ENCODE peak calls at places on chromosomes 13 and 19, in four cellular contexts. N, Q, Z and U are unnamed samples.

GRCh38 chr13:44148159-44148929 is 225.3 kb upstream of the SERP2 start:
- DNase-seq in N (no peak), Q (no peak), Z (no peak), U (no peak)

GRCh38 chr19:29384676-29385075 is 141.1 kb upstream of the VSTM2B start:
- DNase-seq in N (no peak), Q (no peak), Z (no peak), U (no peak)

GRCh38 chr13:20136781-20137703 is 23.8 kb downstream of the GJA3 start:
- DNase-seq in N (peak; percentile 17), Q (no peak), Z (peak; percentile 37), U (no peak)

GRCh38 chr19:35734273-35734672 is 8.0 kb downstream of the IGFLR1 start:
- DNase-seq in N (no peak), Q (no peak), Z (no peak), U (no peak)

GRCh38 chr13:99442273-99442895 is 58.9 kb upstream of the TM9SF2 start:
- DNase-seq in N (peak; percentile 41), Q (peak; percentile 41), Z (peak; percentile 35), U (peak; percentile 39)

GRCh38 chr19:35346193-35347052 is 1.3 kb upstream of the FFAR1 start:
- DNase-seq in N (no peak), Q (no peak), Z (peak; percentile 16), U (no peak)

GRCh38 chr13:67408823-67409222 is 178.7 kb upstream of the PCDH9 start:
- DNase-seq in N (no peak), Q (no peak), Z (peak; percentile 15), U (no peak)

GRCh38 chr19:17488593-17489391 is 18.5 kb downstream of the SLC27A1 start:
- DNase-seq in N (peak; percentile 95), Q (no peak), Z (peak; percentile 88), U (peak; percentile 83)

GRCh38 chr19:53102186-53102585 is 1.0 kb downstream of the ZNF160 start:
- DNase-seq in N (peak; percentile 19), Q (no peak), Z (no peak), U (no peak)

GRCh38 chr19:42628411-42629135 is 33.8 kb upstream of the CEACAM8 start:
- DNase-seq in N (no peak), Q (no peak), Z (no peak), U (no peak)

GRCh38 chr13:37657134-37657533 is 58.6 kb upstream of the POSTN start:
- DNase-seq in N (no peak), Q (no peak), Z (no peak), U (no peak)

GRCh38 chr19:13993554-13994308 is 12.4 kb downstream of the RFX1 start:
- DNase-seq in N (peak; percentile 54), Q (no peak), Z (no peak), U (no peak)

GRCh38 chr13:95121516-95121915 is 179.7 kb downstream of the ABCC4 start:
- DNase-seq in N (no peak), Q (no peak), Z (no peak), U (no peak)

GRCh38 chr13:28657784-28658538 is 969 bp upstream of the POMP start:
- DNase-seq in N (no peak), Q (no peak), Z (no peak), U (no peak)

GRCh38 chr13:43054803-43055802 is 31.7 kb downstream of the DNAJC15 start:
- DNase-seq in N (no peak), Q (no peak), Z (peak; percentile 75), U (no peak)

GRCh38 chr19:29806098-29806866 is 5.5 kb upstream of the CCNE1 start:
- DNase-seq in N (peak; percentile 74), Q (no peak), Z (peak; percentile 52), U (no peak)

GRCh38 chr19:56253737-56254136 is 18.8 kb upstream of the EDDM13 start:
- DNase-seq in N (peak; percentile 36), Q (peak; percentile 18), Z (peak; percentile 48), U (peak; percentile 41)

GRCh38 chr13:23865898-23866297 is 23.3 kb downstream of the MIPEP start:
- DNase-seq in N (no peak), Q (no peak), Z (no peak), U (no peak)

GRCh38 chr19:1064661-1065605 is 2.0 kb upstream of the ARHGAP45 start:
- DNase-seq in N (no peak), Q (no peak), Z (no peak), U (peak; percentile 56)
- TF ChIP-seq TCF7L2 in N (no peak), Q (no peak), Z (no peak), U (peak; percentile 30)

DNA sequence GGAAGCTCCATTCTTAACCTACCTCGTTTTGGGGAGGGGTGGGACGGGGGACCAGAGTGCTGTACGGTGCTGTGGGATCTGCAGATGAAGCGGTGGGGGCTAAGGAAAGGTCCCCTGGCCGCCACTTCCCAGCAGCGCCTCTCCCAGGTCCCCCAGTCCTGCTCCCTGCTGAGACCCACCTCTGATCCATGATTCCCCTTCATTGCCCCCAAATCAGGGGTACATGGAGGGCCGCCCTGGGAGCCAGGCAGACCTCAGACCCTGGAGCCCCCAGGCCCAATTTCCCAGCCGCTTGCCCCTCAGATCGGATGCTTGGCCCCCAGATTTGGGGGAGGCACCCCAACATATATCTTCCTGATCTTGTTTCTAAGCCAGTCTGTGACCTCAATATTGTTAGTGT is 3.8 kb upstream of the FAM98C start:
- DNase-seq in N (no peak), Q (no peak), Z (no peak), U (no peak)
- H3K4me3 ChIP-seq in N (no peak overlapping the region), Q (no peak overlapping the region), Z (no peak overlapping the region), U (no peak overlapping the region)

GRCh38 chr19:33193269-33193863 is 764 bp upstream of the LRP3 start:
- DNase-seq in N (no peak), Q (no peak), Z (no peak), U (no peak)
- TF ChIP-seq TCF7L2 in N (no peak), Q (no peak), Z (no peak), U (no peak)

GRCh38 chr19:47239152-47239551 is 8.2 kb upstream of the BBC3 start:
- DNase-seq in N (no peak), Q (no peak), Z (no peak), U (no peak)

GRCh38 chr19:47241919-47242644 is 11.1 kb upstream of the BBC3 start:
- DNase-seq in N (no peak), Q (no peak), Z (no peak), U (no peak)

GRCh38 chr19:47240996-47241918 is 10.3 kb upstream of the BBC3 start:
- DNase-seq in N (peak; percentile 91), Q (no peak), Z (peak; percentile 68), U (peak; percentile 77)

GRCh38 chr19:47240561-47240960 is 9.6 kb upstream of the BBC3 start:
- DNase-seq in N (no peak), Q (no peak), Z (no peak), U (no peak)

GRCh38 chr19:47239610-47240296 is 8.8 kb upstream of the BBC3 start:
- DNase-seq in N (no peak), Q (no peak), Z (no peak), U (no peak)
- H3K4me3 ChIP-seq in N (no peak overlapping the region), Q (no peak overlapping the region), Z (no peak overlapping the region), U (no peak overlapping the region)

GRCh38 chr19:821976-822773 is 420 bp upstream of the PLPPR3 start:
- DNase-seq in N (peak; percentile 66), Q (no peak), Z (no peak), U (no peak)

GRCh38 chr19:823565-824121 is 1.9 kb upstream of the PLPPR3 start:
- DNase-seq in N (peak; percentile 65), Q (no peak), Z (no peak), U (no peak)

GRCh38 chr19:824885-825284 is 2.8 kb upstream of the AZU1 start:
- DNase-seq in N (no peak), Q (no peak), Z (no peak), U (no peak)

GRCh38 chr19:825897-826640 is 1.6 kb upstream of the AZU1 start:
- DNase-seq in N (no peak), Q (no peak), Z (no peak), U (no peak)

DNA sequence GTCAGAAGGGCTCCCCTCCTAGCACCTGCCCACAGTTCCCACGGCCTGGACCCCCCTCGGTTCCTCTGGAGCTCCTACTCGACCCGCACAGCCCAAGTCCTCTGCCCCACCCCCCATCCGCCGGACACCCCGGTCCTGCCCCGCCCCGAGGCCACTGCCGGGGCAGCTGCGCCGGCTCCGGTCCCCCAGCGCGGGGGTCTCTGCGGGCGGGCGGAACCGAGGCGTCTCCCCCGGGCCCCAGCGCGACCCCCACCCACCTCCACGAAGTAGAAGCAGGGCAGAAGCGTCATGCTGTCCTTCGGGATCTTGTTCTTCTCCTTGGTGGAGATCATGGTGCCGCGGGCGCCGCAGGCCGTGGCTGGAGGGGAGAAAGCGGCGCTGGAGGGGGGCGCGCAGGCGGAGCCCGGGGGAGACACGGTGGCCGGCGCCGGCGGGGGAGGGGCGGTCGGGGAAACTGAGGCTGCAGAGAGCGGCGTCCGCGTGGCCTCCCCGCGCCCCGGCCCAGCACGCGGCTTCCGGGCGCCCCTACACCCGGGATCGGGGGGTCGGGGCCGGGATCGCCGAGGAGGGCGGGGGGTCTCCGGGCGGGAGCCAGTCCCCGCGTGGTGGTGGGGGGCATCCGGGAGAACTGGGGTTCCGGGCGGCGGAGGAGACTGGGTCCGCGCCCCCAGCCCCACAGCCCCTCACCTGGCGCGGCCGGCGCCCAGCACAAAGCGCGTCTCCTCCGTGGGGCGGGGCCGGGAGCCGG is at the start of gene PLPPR3:
- DNase-seq in N (peak; percentile 85), Q (no peak), Z (no peak), U (no peak)
- TF ChIP-seq TCF7L2 in N (no peak), Q (no peak), Z (no peak), U (no peak)

GRCh38 chr19:3701200-3701599 is 932 bp upstream of the PIP5K1C start:
- DNase-seq in N (no peak), Q (no peak), Z (no peak), U (no peak)
- H3K4me3 ChIP-seq in N (peak overlapping the region; percentile 9), Q (no peak overlapping the region), Z (no peak overlapping the region), U (no peak overlapping the region)

DNA sequence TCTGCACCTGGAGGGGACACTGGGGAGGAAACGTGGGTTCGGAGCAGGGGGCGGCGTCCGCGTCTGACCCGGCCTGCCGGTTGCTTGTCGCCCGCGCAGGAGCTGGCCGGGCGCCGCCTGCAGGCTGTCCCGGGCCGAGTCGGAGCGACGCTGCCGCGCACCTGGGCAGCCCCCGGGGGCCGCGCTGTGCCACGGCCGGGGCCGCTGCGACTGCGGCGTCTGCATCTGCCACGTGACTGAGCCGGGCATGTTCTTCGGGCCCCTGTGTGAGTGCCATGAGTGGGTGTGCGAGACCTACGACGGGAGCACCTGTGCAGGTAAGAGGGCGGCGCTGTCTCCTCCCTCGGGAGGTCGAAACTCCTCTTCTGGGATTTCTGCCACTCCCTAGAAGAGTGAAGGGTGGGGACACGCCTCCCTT is 1.3 kb downstream of the ITGBL1 start:
- DNase-seq in N (no peak), Q (no peak), Z (no peak), U (no peak)
- TF ChIP-seq TCF7L2 in N (no peak), Q (no peak), Z (no peak), U (no peak)

GRCh38 chr19:45037393-45038169 is 1.3 kb upstream of the CLASRP start:
- DNase-seq in N (no peak), Q (no peak), Z (no peak), U (no peak)
- H3K4me3 ChIP-seq in N (no peak overlapping the region), Q (no peak overlapping the region), Z (no peak overlapping the region), U (no peak overlapping the region)

GRCh38 chr19:8306235-8307054 is 1.7 kb downstream of the CD320 start:
- DNase-seq in N (peak; percentile 43), Q (no peak), Z (no peak), U (no peak)
- TF ChIP-seq TCF7L2 in N (no peak), Q (no peak), Z (no peak), U (no peak)